ENCODE peak calls at places on chromosomes 12 and 14, in eight cellular contexts. One of them, this sample, is unnamed.

GRCh38 chr12:123474493-123475255 is 16.7 kb downstream of the SNRNP35 start:
- DNase-seq in Caco-2: no peak
- DNase-seq in Calu3: no peak
- DNase-seq in mammary epithelial cell: no peak
- DNase-seq in fibroblast of the aortic adventitia: no peak
- DNase-seq in MCF 10A: no peak
- DNase-seq in brain microvascular endothelial cell: no peak
- DNase-seq in foreskin fibroblast: no peak
- DNase-seq in this sample: no peak

GRCh38 chr12:120684523-120684932 is 2.4 kb upstream of the MLEC start:
- DNase-seq in mammary epithelial cell: peak
- DNase-seq in MCF 10A: peak
- DNase-seq in foreskin fibroblast: peak
- DNase-seq in fibroblast of the aortic adventitia: no peak
- DNase-seq in Calu3: no peak
- DNase-seq in brain microvascular endothelial cell: peak
- DNase-seq in Caco-2: no peak
- DNase-seq in this sample: peak

GRCh38 chr12:113271853-113272561 is 50.7 kb downstream of the TPCN1 start:
- DNase-seq in Calu3: no peak
- DNase-seq in brain microvascular endothelial cell: peak
- DNase-seq in MCF 10A: peak
- DNase-seq in mammary epithelial cell: peak
- DNase-seq in fibroblast of the aortic adventitia: peak
- DNase-seq in Caco-2: peak
- DNase-seq in foreskin fibroblast: peak
- DNase-seq in this sample: peak

GRCh38 chr12:96501139-96501741 is 11.9 kb downstream of the CFAP54 start:
- DNase-seq in brain microvascular endothelial cell: peak
- DNase-seq in mammary epithelial cell: peak
- DNase-seq in MCF 10A: peak
- DNase-seq in fibroblast of the aortic adventitia: peak
- DNase-seq in Caco-2: no peak
- DNase-seq in foreskin fibroblast: peak
- DNase-seq in Calu3: peak
- DNase-seq in this sample: peak

GRCh38 chr12:120843472-120843871 is 60.7 kb downstream of the SPPL3 start:
- DNase-seq in fibroblast of the aortic adventitia: no peak
- DNase-seq in Caco-2: no peak
- DNase-seq in Calu3: no peak
- DNase-seq in foreskin fibroblast: no peak
- DNase-seq in mammary epithelial cell: no peak
- DNase-seq in MCF 10A: no peak
- DNase-seq in brain microvascular endothelial cell: no peak
- DNase-seq in this sample: no peak

GRCh38 chr12:81800298-81801148 is 41.4 kb upstream of the PPFIA2 start:
- DNase-seq in fibroblast of the aortic adventitia: peak
- DNase-seq in Caco-2: no peak
- DNase-seq in MCF 10A: no peak
- DNase-seq in mammary epithelial cell: no peak
- DNase-seq in Calu3: no peak
- DNase-seq in brain microvascular endothelial cell: peak
- DNase-seq in foreskin fibroblast: no peak
- DNase-seq in this sample: peak

GRCh38 chr12:70609203-70609602 is 28.0 kb downstream of the PTPRB start:
- DNase-seq in brain microvascular endothelial cell: no peak
- DNase-seq in fibroblast of the aortic adventitia: no peak
- DNase-seq in foreskin fibroblast: no peak
- DNase-seq in MCF 10A: no peak
- DNase-seq in mammary epithelial cell: no peak
- DNase-seq in Calu3: peak
- DNase-seq in Caco-2: peak
- DNase-seq in this sample: no peak

GRCh38 chr12:75481013-75481705 is 604 bp downstream of the GLIPR1 start:
- DNase-seq in MCF 10A: peak
- DNase-seq in foreskin fibroblast: peak
- DNase-seq in Caco-2: no peak
- DNase-seq in Calu3: no peak
- DNase-seq in fibroblast of the aortic adventitia: peak
- DNase-seq in mammary epithelial cell: no peak
- DNase-seq in brain microvascular endothelial cell: no peak
- DNase-seq in this sample: peak

GRCh38 chr12:1297206-1297605 is 297.2 kb downstream of the FBXL14 start:
- DNase-seq in foreskin fibroblast: peak
- DNase-seq in Calu3: no peak
- DNase-seq in fibroblast of the aortic adventitia: peak
- DNase-seq in mammary epithelial cell: no peak
- DNase-seq in brain microvascular endothelial cell: no peak
- DNase-seq in Caco-2: no peak
- DNase-seq in MCF 10A: no peak
- DNase-seq in this sample: peak

GRCh38 chr14:86847176-86847575 is 1145.8 kb downstream of the GALC start:
- DNase-seq in fibroblast of the aortic adventitia: no peak
- DNase-seq in brain microvascular endothelial cell: no peak
- DNase-seq in Calu3: no peak
- DNase-seq in foreskin fibroblast: peak
- DNase-seq in MCF 10A: no peak
- DNase-seq in Caco-2: no peak
- DNase-seq in mammary epithelial cell: no peak
- DNase-seq in this sample: no peak

GRCh38 chr14:72756967-72757366 is 136.9 kb downstream of the DPF3 start:
- DNase-seq in brain microvascular endothelial cell: no peak
- DNase-seq in mammary epithelial cell: no peak
- DNase-seq in MCF 10A: no peak
- DNase-seq in foreskin fibroblast: no peak
- DNase-seq in Calu3: no peak
- DNase-seq in Caco-2: no peak
- DNase-seq in fibroblast of the aortic adventitia: no peak
- DNase-seq in this sample: no peak

GRCh38 chr12:2287589-2287988 is 234.8 kb downstream of the CACNA1C start:
- DNase-seq in foreskin fibroblast: no peak
- DNase-seq in MCF 10A: no peak
- DNase-seq in fibroblast of the aortic adventitia: no peak
- DNase-seq in brain microvascular endothelial cell: no peak
- DNase-seq in Caco-2: no peak
- DNase-seq in Calu3: no peak
- DNase-seq in mammary epithelial cell: no peak
- DNase-seq in this sample: no peak

GRCh38 chr12:120257041-120257821 is 8.3 kb downstream of the PXN start:
- DNase-seq in mammary epithelial cell: peak
- DNase-seq in MCF 10A: peak
- DNase-seq in fibroblast of the aortic adventitia: peak
- DNase-seq in brain microvascular endothelial cell: peak
- DNase-seq in Calu3: peak
- DNase-seq in Caco-2: no peak
- DNase-seq in foreskin fibroblast: peak
- DNase-seq in this sample: peak

GRCh38 chr14:58763210-58763609 is 125.4 kb downstream of the DACT1 start:
- DNase-seq in mammary epithelial cell: no peak
- DNase-seq in Calu3: no peak
- DNase-seq in MCF 10A: no peak
- DNase-seq in Caco-2: no peak
- DNase-seq in fibroblast of the aortic adventitia: no peak
- DNase-seq in brain microvascular endothelial cell: no peak
- DNase-seq in foreskin fibroblast: no peak
- DNase-seq in this sample: no peak

DNA sequence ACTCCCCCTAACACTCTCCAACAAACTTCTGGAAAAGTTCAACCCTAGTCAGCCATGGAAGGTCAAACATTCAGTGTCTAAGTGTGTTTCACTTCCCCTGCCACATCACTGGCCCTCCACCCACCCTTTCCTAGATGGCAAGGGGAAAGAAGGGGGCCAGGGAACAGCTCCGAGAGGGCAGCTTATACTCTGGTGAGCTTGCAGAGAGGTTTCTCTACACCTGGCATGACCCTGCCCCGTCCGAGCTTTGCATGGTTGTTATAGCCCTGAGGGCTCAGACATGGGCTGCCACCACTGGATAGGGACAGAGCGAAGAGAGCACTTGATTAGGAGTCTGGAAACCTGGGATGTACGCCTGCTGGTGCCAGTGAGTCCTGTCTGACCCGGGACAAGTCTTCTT is 4.0 kb downstream of the ACVRL1 start:
- DNase-seq in brain microvascular endothelial cell: no peak
- DNase-seq in fibroblast of the aortic adventitia: no peak
- DNase-seq in Calu3: no peak
- DNase-seq in MCF 10A: no peak
- DNase-seq in mammary epithelial cell: no peak
- DNase-seq in foreskin fibroblast: no peak
- DNase-seq in Caco-2: no peak
- DNase-seq in this sample: no peak
- TF ChIP-seq CTCF in brain microvascular endothelial cell: no peak
- TF ChIP-seq CTCF in fibroblast of the aortic adventitia: no peak
- TF ChIP-seq CTCF in Calu3: no peak
- TF ChIP-seq CTCF in MCF 10A: no peak
- TF ChIP-seq CTCF in mammary epithelial cell: no peak
- TF ChIP-seq CTCF in foreskin fibroblast: no peak
- TF ChIP-seq CTCF in Caco-2: no peak
- TF ChIP-seq CTCF in this sample: no peak

GRCh38 chr14:94542111-94542810 is 19.0 kb upstream of the SERPINA4 start:
- DNase-seq in mammary epithelial cell: no peak
- DNase-seq in foreskin fibroblast: no peak
- DNase-seq in MCF 10A: peak
- DNase-seq in Caco-2: no peak
- DNase-seq in brain microvascular endothelial cell: peak
- DNase-seq in fibroblast of the aortic adventitia: no peak
- DNase-seq in Calu3: peak
- DNase-seq in this sample: peak

GRCh38 chr14:94541234-94541975 is 19.8 kb upstream of the SERPINA4 start:
- DNase-seq in brain microvascular endothelial cell: no peak
- DNase-seq in foreskin fibroblast: no peak
- DNase-seq in fibroblast of the aortic adventitia: no peak
- DNase-seq in Calu3: no peak
- DNase-seq in MCF 10A: no peak
- DNase-seq in mammary epithelial cell: no peak
- DNase-seq in Caco-2: no peak
- DNase-seq in this sample: peak

GRCh38 chr14:94539181-94539580 is 22.1 kb upstream of the SERPINA4 start:
- DNase-seq in Calu3: no peak
- DNase-seq in MCF 10A: no peak
- DNase-seq in fibroblast of the aortic adventitia: no peak
- DNase-seq in Caco-2: no peak
- DNase-seq in brain microvascular endothelial cell: no peak
- DNase-seq in mammary epithelial cell: no peak
- DNase-seq in foreskin fibroblast: no peak
- DNase-seq in this sample: no peak

GRCh38 chr14:94538070-94538740 is 23.0 kb upstream of the SERPINA4 start:
- DNase-seq in mammary epithelial cell: no peak
- DNase-seq in MCF 10A: no peak
- DNase-seq in fibroblast of the aortic adventitia: no peak
- DNase-seq in brain microvascular endothelial cell: no peak
- DNase-seq in Caco-2: no peak
- DNase-seq in foreskin fibroblast: no peak
- DNase-seq in Calu3: no peak
- DNase-seq in this sample: no peak

DNA sequence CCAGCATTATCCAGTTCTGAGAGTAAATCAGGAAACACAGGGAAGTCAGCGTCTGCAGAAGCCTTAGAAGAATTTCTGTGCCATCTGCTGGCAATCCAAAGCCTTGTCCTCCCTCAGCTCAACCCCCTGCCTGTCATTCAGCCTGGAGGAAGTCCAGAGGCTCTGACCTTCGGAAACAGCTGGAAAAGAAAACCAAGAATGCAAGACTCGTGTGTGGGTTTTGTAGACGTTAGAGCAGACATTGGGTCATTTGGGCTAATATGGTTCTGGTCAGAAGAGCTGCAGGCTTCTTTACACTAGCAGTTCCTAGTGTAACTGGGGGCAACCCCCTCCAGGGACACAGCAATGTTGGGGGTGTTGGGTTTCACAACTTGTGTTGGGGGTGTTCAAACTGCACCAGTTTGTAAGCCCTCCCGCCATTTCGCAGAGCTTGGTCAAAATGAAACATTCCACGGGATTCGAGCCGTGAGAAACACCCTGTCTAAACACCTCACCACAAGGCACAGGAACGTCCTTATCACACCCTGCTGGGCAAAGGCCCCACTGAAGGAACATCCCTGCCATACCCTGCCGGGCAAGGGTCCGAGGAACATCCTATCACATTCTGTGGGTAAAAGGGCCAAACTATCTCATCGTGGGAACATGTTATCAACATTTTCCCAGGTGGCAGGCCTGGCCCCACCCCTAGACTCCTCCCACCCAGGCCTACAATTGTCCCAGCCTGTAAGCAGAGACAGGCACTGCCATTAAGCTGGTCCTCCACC is 21.0 kb upstream of the SERPINA4 start:
- DNase-seq in Calu3: no peak
- DNase-seq in brain microvascular endothelial cell: peak
- DNase-seq in MCF 10A: no peak
- DNase-seq in fibroblast of the aortic adventitia: peak
- DNase-seq in Caco-2: no peak
- DNase-seq in foreskin fibroblast: no peak
- DNase-seq in mammary epithelial cell: no peak
- DNase-seq in this sample: peak
- TF ChIP-seq CTCF in Calu3: no peak
- TF ChIP-seq CTCF in brain microvascular endothelial cell: peak
- TF ChIP-seq CTCF in MCF 10A: no peak
- TF ChIP-seq CTCF in fibroblast of the aortic adventitia: no peak
- TF ChIP-seq CTCF in Caco-2: no peak
- TF ChIP-seq CTCF in foreskin fibroblast: no peak
- TF ChIP-seq CTCF in mammary epithelial cell: no peak
- TF ChIP-seq CTCF in this sample: peak

DNA sequence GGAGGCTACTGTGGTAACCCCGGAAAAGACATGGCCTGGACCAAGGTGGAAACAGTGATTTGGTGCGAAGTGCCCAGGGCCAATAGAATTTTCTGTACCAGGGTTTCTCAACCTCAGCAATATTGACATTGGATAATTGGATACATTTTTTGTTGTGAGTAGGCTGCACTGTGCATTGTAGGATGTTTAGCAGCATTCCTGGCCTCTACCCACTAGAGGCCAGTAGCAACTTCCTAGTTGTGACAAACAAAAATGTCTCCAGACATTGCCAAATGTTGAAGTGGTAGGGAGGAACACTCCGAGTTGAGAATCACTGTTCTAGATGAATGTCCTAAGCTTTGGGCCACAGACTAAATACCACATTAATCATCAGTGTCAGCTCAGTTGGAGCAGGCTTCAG is 6.2 kb upstream of the CGRRF1 start:
- DNase-seq in fibroblast of the aortic adventitia: peak
- DNase-seq in foreskin fibroblast: peak
- DNase-seq in mammary epithelial cell: peak
- DNase-seq in Caco-2: peak
- DNase-seq in Calu3: peak
- DNase-seq in brain microvascular endothelial cell: peak
- DNase-seq in MCF 10A: peak
- DNase-seq in this sample: peak
- TF ChIP-seq CTCF in fibroblast of the aortic adventitia: peak
- TF ChIP-seq CTCF in foreskin fibroblast: peak
- TF ChIP-seq CTCF in mammary epithelial cell: peak
- TF ChIP-seq CTCF in Caco-2: peak
- TF ChIP-seq CTCF in Calu3: no peak
- TF ChIP-seq CTCF in brain microvascular endothelial cell: peak
- TF ChIP-seq CTCF in MCF 10A: no peak
- TF ChIP-seq CTCF in this sample: peak

DNA sequence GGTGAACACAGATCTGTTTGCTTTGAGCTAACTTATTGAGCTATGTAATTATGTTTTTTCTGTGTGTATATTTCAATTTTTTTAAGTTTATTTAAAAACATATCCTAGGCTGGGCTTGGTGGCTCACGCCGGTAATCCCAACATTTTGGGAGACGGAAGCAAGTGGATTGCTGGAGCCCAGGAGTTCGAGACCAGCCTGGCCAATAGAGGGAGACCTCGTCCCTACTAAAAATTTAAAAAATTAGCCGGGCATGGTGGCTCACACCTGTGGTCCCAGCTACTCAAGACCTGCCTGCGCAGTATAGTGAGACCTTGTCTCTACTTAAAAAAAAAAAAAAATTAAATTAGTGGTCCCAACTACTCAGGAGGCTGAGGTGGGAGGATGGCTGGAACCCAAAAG is 16.2 kb upstream of the RNASE1 start:
- DNase-seq in mammary epithelial cell: no peak
- DNase-seq in Caco-2: peak
- DNase-seq in fibroblast of the aortic adventitia: no peak
- DNase-seq in foreskin fibroblast: no peak
- DNase-seq in brain microvascular endothelial cell: no peak
- DNase-seq in MCF 10A: no peak
- DNase-seq in Calu3: peak
- DNase-seq in this sample: no peak
- TF ChIP-seq CTCF in mammary epithelial cell: no peak
- TF ChIP-seq CTCF in Caco-2: peak
- TF ChIP-seq CTCF in fibroblast of the aortic adventitia: no peak
- TF ChIP-seq CTCF in foreskin fibroblast: peak
- TF ChIP-seq CTCF in brain microvascular endothelial cell: peak
- TF ChIP-seq CTCF in MCF 10A: no peak
- TF ChIP-seq CTCF in Calu3: peak
- TF ChIP-seq CTCF in this sample: no peak

This sample was measured in fibroblast of pulmonary artery.